ENCODE peak calls at places on chromosome 9, in six cellular contexts. C is WTC11, T is left lung, U is AG09309, N is GM13976, Q is endothelial cell of umbilical vein. D is an unnamed sample.

GRCh38 chr9:99411479-99412100 is 189.5 kb downstream of the SEC61B start:
- DNase-seq in C (no peak), T (no peak), U (no peak), N (no peak), Q (no peak), D (peak)

GRCh38 chr9:69900406-69900805 is 79.8 kb downstream of the CFAP95 start:
- DNase-seq in C (no peak), T (no peak), U (no peak), N (no peak), Q (peak), D (no peak)

GRCh38 chr9:136662326-136662655 is 425 bp upstream of the EGFL7 start:
- DNase-seq in C (no peak), T (no peak), U (no peak), N (no peak), Q (no peak), D (no peak)

GRCh38 chr9:124625084-124625483 is 117.9 kb upstream of the NR5A1 start:
- DNase-seq in C (no peak), T (no peak), U (no peak), N (no peak), Q (no peak), D (no peak)

GRCh38 chr9:125906144-125906543 is 159.0 kb downstream of the PBX3 start:
- DNase-seq in C (no peak), T (no peak), U (peak), N (no peak), Q (no peak), D (no peak)

GRCh38 chr9:70998962-70999361 is 122.5 kb downstream of the TRPM3 start:
- DNase-seq in C (no peak), T (no peak), U (peak), N (no peak), Q (no peak), D (no peak)

GRCh38 chr9:93061260-93061751 is 2.8 kb downstream of the SUSD3 start:
- DNase-seq in C (no peak), T (peak), U (no peak), N (no peak), Q (no peak), D (no peak)

GRCh38 chr9:134635431-134636141 is 6.0 kb upstream of the COL5A1 start:
- DNase-seq in C (no peak), T (peak), U (no peak), N (no peak), Q (no peak), D (no peak)

GRCh38 chr9:77946969-77947368 is 84.6 kb downstream of the GNAQ start:
- DNase-seq in C (no peak), T (no peak), U (no peak), N (no peak), Q (no peak), D (no peak)

GRCh38 chr9:17519761-17520160 is 59.1 kb upstream of the SH3GL2 start:
- DNase-seq in C (no peak), T (no peak), U (no peak), N (no peak), Q (peak), D (no peak)

GRCh38 chr9:77897292-77897691 is 134.3 kb downstream of the GNAQ start:
- DNase-seq in C (peak), T (peak), U (no peak), N (no peak), Q (peak), D (no peak)

GRCh38 chr9:18215626-18216025 is 258.3 kb upstream of the ADAMTSL1 start:
- DNase-seq in C (no peak), T (no peak), U (no peak), N (no peak), Q (no peak), D (no peak)

GRCh38 chr9:110897899-110898298 is 140.4 kb downstream of the LPAR1 start:
- DNase-seq in C (no peak), T (no peak), U (no peak), N (no peak), Q (no peak), D (no peak)

DNA sequence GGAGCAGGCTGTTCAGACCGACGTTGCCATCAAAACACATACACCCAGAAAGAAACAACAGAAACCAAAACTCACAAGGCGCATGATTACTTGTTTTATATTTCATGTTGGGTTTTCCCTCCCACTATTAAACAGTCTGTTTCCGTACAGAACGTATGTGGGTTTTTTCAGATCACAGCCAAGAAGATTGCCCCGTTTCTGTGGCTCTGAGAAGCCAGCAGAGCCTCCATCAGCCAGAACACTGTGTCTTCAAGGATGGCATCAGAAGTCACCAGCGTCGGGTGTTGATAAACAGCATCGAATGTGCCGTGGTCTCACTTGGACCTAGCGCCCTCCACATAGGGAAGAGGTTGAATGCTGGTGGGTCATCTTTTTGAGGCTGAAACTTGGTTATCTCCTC is 42.8 kb downstream of the FAM78A start:
- DNase-seq in C (no peak), T (no peak), U (no peak), N (no peak), Q (no peak), D (no peak)
- TF ChIP-seq CTCF in C (no peak), T (no peak), U (no peak), N (no peak), Q (no peak), D (no peak)

GRCh38 chr9:123336455-123336854 is 19.5 kb upstream of the CRB2 start:
- DNase-seq in C (no peak), T (no peak), U (no peak), N (no peak), Q (no peak), D (no peak)
- TF ChIP-seq CTCF in C (no peak), T (no peak), U (no peak), N (no peak), Q (no peak), D (no peak)

DNA sequence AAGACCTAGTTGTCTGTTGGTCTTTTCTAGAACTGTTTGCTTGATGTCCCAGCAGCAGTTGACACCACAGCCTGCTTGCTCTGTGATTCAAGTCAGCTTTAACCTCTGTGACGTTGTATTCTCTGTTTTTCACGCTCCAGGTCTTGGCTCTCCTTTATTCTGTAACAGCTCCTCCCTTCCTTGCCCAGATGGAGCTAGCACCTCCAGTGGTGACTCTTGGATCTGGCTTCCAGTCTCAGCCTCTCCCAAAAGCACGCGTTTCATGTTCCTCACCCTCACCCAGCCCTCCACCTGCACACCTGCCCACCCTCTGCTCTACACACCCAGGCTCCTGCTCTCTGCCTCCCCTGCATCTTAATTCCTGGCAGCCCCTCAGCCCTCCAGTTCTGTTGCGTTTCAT is 50.6 kb downstream of the DMRT1 start:
- DNase-seq in C (no peak), T (no peak), U (no peak), N (no peak), Q (no peak), D (no peak)
- TF ChIP-seq CTCF in C (no peak), T (no peak), U (no peak), N (no peak), Q (no peak), D (peak)

GRCh38 chr9:2826291-2826690 is 17.6 kb downstream of the PUM3 start:
- DNase-seq in C (no peak), T (no peak), U (no peak), N (no peak), Q (no peak), D (no peak)

GRCh38 chr9:2819165-2819564 is 24.7 kb downstream of the PUM3 start:
- DNase-seq in C (no peak), T (no peak), U (no peak), N (no peak), Q (no peak), D (no peak)

GRCh38 chr9:2821855-2822254 is 22.0 kb downstream of the PUM3 start:
- DNase-seq in C (no peak), T (no peak), U (no peak), N (no peak), Q (no peak), D (no peak)

GRCh38 chr9:2824054-2824453 is 19.8 kb downstream of the PUM3 start:
- DNase-seq in C (no peak), T (no peak), U (no peak), N (no peak), Q (no peak), D (no peak)

DNA sequence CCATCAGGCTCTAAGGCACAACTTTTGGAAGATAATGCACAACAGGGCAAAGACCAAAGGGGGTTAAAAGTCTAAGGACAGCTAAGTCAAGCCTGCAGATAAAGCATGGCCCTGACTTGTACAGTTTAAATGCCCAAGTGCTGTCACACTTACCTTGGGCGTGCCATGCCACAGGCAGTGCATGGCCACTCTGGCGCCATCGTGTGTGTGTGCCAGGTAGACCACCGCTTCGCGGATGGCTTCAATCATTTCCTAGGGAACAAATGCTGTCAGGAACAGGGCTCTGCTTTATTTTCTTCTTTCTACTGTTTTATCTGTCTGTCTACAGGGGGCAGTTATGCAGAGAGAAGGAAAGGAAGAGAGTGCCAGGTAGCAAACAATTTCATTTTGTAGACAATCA is 19.3 kb downstream of the PUM3 start:
- DNase-seq in C (peak), T (no peak), U (no peak), N (no peak), Q (no peak), D (peak)
- TF ChIP-seq CTCF in C (peak), T (no peak), U (peak), N (no peak), Q (no peak), D (peak)

GRCh38 chr9:14314424-14314928 is 535 bp upstream of the NFIB start:
- DNase-seq in C (peak), T (peak), U (no peak), N (peak), Q (peak), D (peak)

GRCh38 chr9:14315754-14316573 is 2.0 kb upstream of the NFIB start:
- DNase-seq in C (peak), T (peak), U (no peak), N (peak), Q (peak), D (peak)

GRCh38 chr9:14316574-14317304 is 2.8 kb upstream of the NFIB start:
- DNase-seq in C (peak), T (no peak), U (no peak), N (no peak), Q (peak), D (no peak)

GRCh38 chr9:14313951-14314423 is at the start of gene NFIB:
- DNase-seq in C (peak), T (peak), U (no peak), N (peak), Q (peak), D (peak)

DNA sequence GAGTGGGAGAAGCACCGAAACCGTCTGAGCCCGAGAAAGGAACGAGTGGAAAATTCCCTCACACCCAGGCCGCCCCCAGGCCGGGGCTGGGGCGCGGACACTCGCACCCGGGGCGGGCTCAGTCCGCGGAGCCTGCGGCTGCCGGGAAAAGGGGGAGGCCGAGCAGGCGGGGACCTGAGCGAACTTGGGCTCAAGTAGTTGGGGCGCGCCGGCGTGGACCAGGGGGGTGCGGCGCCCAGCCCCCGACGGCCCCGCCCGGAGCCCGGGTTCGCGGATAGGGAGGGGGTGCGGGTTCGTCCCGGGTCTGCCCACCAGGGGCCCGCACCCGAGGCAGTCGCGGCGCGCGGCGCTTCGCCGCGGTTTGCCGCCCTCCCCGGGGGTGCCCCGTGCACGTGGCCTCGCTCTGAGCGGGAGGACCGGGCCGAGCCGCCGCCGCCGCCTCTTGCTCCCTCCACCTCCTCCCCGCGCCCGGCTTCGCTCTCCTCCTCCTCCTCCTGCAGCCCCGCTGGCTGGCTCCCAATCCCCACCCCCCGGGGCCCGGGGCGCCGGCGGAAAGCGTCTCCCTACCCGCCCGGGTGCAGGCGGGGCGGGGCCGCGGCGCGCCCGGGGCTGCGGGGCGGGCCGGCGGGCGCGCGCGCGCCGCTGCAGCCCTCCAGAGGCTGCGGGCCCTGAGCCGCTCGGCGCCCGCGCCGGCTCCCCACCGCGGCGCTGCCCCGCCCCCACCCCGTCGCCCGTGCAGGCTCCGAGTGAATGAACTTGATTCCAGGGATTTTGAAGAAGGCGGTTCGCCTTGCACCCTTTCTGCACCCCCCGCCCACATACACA is 1.2 kb upstream of the NFIB start:
- DNase-seq in C (peak), T (peak), U (no peak), N (peak), Q (peak), D (peak)
- TF ChIP-seq CTCF in C (no peak), T (no peak), U (no peak), N (no peak), Q (no peak), D (no peak)

GRCh38 chr9:130467371-130467770 is 22.6 kb downstream of the ASS1 start:
- DNase-seq in C (no peak), T (no peak), U (no peak), N (no peak), Q (no peak), D (peak)

GRCh38 chr9:130466537-130467217 is 21.9 kb downstream of the ASS1 start:
- DNase-seq in C (no peak), T (peak), U (no peak), N (no peak), Q (no peak), D (peak)

GRCh38 chr9:130463763-130464745 is 19.3 kb downstream of the ASS1 start:
- DNase-seq in C (no peak), T (peak), U (no peak), N (no peak), Q (no peak), D (no peak)

GRCh38 chr9:130463141-130463540 is 18.4 kb downstream of the ASS1 start:
- DNase-seq in C (no peak), T (peak), U (no peak), N (no peak), Q (no peak), D (no peak)

GRCh38 chr9:130465383-130466096 is 20.8 kb downstream of the ASS1 start:
- DNase-seq in C (no peak), T (peak), U (no peak), N (no peak), Q (no peak), D (peak)
- TF ChIP-seq CTCF in C (no peak), T (no peak), U (no peak), N (no peak), Q (no peak), D (peak)

DNA sequence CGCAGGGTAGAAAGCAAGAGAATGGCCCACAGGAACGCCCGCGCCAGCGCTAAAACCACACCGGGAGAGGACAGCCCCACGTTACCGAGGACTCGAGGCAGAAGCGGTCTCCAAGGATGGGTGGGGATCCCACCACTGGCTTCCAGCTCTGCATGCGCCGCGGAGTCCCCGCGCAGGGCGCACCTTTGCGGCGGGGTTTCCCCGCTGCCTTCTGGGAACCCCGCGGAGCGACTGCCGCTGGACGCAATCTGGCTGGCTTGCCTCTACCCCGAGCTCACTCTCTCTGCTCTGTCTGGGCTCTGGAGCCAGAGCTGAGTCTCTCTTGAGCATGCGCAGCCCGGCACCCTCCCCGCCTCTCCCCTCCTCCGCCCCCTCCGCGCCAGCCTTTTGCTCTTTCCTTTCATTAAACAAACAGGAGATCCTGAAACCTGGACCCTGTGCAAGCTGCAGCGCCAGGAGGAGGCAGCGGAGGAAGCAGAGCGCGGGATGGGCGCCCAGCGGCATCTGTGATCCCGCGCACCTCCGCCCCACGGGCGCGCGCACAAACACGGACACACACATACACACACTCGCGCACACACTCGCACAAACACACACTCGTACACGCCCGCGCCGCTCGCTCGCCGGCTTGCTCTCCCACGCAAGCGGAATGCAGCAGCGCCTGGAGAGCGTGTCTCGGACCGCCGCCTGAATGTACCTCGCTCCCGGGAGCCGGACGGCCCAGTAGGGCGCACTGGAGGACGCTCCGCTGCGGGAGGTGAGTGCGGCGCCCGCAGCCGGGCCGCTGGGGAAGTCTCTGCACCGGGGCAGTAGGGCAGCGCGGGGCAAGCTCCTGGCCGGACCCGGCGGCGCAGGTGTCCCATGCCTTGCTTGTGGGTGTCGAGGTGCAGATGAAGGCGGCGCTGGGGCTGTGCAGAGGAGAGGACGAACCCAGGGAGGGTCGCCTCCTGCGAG is at the start of gene PLPPR1:
- DNase-seq in C (peak), T (peak), U (no peak), N (peak), Q (peak), D (peak)
- TF ChIP-seq CTCF in C (no peak), T (no peak), U (no peak), N (no peak), Q (no peak), D (peak)

GRCh38 chr9:106862115-106862945 is 636 bp upstream of the ZNF462 start:
- DNase-seq in C (peak), T (peak), U (no peak), N (peak), Q (peak), D (peak)
- TF ChIP-seq CTCF in C (no peak), T (no peak), U (no peak), N (no peak), Q (peak), D (peak)